ENCODE peak calls at places on chromosomes 3 and 15, in eight cellular contexts. Y, X, E, S, C, U, Q and M are unnamed samples.

GRCh38 chr3:195859061-195859845 is 47.5 kb upstream of the MUC4 start:
- DNase-seq in E (peak), C (peak), X (no peak), Y (peak), Q (peak), S (peak), U (peak), M (peak)

GRCh38 chr15:81954158-81954783 is 91.5 kb downstream of the MEX3B start:
- DNase-seq in Y (no peak), Q (no peak), X (no peak), S (no peak), C (no peak), E (no peak), U (no peak), M (no peak)

GRCh38 chr3:56357266-56357665 is 111.0 kb downstream of the ERC2 start:
- DNase-seq in S (no peak), X (no peak), Y (no peak), Q (no peak), U (no peak), E (no peak), C (no peak), M (no peak)

GRCh38 chr15:93025625-93025982 is 63.4 kb downstream of the RGMA start:
- DNase-seq in U (no peak), S (no peak), Q (no peak), C (no peak), Y (no peak), E (no peak), X (no peak), M (no peak)

GRCh38 chr15:66950114-66950513 is 115.3 kb upstream of the SMAD3 start:
- DNase-seq in U (no peak), E (no peak), Y (no peak), C (no peak), S (no peak), X (no peak), Q (no peak), M (no peak)

GRCh38 chr15:50558012-50558411 is 11.5 kb upstream of the USP50 start:
- DNase-seq in U (no peak), S (no peak), Q (no peak), Y (no peak), X (no peak), C (no peak), E (no peak), M (no peak)

GRCh38 chr3:15955968-15956367 is 158.2 kb upstream of the ANKRD28 start:
- DNase-seq in E (no peak), Q (no peak), U (no peak), X (no peak), C (no peak), S (no peak), Y (no peak), M (no peak)

GRCh38 chr3:17195192-17195611 is 310.4 kb downstream of the PLCL2 start:
- DNase-seq in E (no peak), X (peak), U (peak), S (no peak), Y (no peak), Q (peak), C (no peak), M (no peak)

GRCh38 chr15:88663216-88663615 is 24.4 kb downstream of the ISG20 start:
- DNase-seq in S (peak), U (no peak), Q (no peak), E (peak), C (no peak), Y (no peak), X (no peak), M (no peak)

GRCh38 chr15:96312641-96313335 is 17.7 kb upstream of the NR2F2 start:
- DNase-seq in S (no peak), Y (no peak), Q (no peak), C (no peak), X (no peak), U (no peak), E (no peak), M (no peak)

GRCh38 chr3:160586679-160587078 is 21.3 kb upstream of the KPNA4 start:
- DNase-seq in Q (no peak), X (no peak), U (no peak), S (no peak), Y (no peak), C (no peak), E (no peak), M (no peak)

GRCh38 chr3:64008952-64009351 is 14.3 kb downstream of the PSMD6 start:
- DNase-seq in Q (no peak), S (no peak), X (no peak), Y (no peak), U (no peak), C (no peak), E (no peak), M (peak)

GRCh38 chr15:97482521-97482920 is 478.0 kb upstream of the ARRDC4 start:
- DNase-seq in E (no peak), X (no peak), S (no peak), U (no peak), Q (no peak), Y (no peak), C (no peak), M (no peak)
- TF ChIP-seq CTCF in E (no peak), X (no peak), S (no peak), U (no peak), Q (no peak), Y (no peak), C (no peak), M (no peak)

DNA sequence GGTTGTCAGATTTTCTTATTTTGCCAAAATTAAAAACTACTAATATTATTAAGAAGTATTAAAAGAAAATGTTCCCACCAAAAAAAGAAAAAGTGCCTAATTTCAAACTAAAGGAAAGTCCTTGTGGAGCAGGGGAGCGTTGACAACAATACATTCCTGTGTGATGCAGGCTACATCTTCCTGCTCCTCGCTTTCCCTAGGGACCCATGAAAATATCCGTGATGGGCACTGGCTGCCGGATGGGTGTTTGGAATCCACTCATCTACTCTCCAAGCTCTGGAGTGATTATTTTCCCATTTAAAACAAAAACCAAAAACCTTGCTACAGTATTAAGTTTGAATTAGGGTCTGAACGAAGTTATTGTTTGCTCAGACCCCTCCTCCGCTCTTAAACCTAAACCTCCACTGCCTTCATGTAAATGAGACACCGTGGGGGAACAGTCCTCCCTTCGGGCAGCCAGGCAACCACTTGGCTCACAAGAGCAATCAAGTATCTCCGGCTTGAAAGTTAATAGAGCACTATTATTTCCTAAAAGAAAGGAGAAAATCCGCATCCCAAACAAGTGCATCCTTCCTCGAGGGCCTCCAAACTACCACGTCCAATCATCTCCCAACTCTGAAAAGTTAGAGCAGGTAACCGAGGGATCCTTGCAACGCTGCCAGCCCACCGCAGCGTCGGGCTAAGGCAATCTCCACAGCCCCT is 1.5 kb downstream of the ITGB5 start:
- DNase-seq in S (peak), Q (no peak), X (no peak), U (no peak), E (no peak), Y (no peak), C (no peak), M (peak)
- TF ChIP-seq POLR2AphosphoS5 in S (no peak), Q (no peak), X (no peak), U (no peak), E (no peak), Y (no peak), C (no peak), M (no peak)

DNA sequence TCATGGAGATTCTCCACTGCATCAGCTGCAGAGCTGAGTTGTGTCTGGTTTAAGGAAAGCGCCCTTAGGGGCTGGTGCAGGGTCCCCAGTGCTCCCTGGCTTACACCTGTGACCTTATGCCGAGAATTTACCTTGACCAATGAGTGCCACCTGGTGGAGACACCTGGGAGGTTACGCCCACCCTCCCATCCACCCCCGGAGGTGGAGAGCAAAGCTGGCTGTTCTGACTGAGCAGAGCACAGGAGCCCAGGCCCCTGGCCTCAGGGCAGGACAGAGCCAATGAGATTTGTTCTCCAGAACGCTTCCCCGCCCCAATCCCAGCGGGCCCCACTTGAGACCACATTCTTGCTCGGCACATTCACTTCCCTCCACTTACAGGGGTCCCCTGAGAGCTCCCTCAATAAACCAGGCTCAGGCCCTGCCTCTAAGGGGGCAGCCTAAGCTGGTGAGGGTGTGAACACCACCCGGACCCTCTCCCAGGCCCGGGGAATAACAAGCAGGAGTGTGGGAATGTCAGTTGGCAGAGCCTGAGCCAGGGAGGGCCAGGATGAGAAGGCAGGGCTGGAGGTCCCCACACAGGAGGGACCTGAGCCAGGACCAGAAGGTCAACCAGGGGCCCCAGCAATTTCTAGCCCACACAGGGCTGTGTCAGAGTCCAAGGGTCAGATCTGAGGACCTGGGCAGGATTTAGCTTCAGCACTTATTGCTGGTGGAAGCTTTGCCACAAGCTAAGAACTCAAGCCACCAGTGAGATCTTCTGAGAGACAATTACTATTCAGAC is 117.1 kb downstream of the TPRA1 start:
- DNase-seq in U (no peak), C (peak), S (no peak), Q (no peak), E (no peak), Y (peak), X (no peak), M (no peak)
- TF ChIP-seq CTCF in U (peak), C (peak), S (no peak), Q (no peak), E (no peak), Y (peak), X (peak), M (peak)

DNA sequence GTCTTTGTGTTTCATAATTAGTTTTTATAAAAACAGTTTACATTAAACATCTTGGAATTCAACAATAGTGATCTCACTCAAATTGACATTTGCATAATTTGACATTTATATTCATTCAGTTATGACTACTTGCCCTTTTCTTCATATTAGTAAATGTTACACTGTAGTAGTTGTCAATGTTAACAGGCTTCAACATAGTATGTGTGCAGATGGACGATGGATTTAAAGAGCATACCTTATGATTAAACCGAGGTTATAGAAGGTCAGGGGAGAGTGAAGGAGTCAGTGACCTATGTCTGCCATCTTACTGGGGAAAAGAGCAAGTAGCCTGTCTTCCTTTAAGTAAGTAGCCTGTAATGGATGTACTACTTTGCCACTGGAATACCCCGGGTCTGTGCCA is 8.5 kb upstream of the CCNB2 start:
- DNase-seq in U (no peak), Y (no peak), E (no peak), S (no peak), X (no peak), C (no peak), Q (no peak), M (no peak)
- TF ChIP-seq POLR2AphosphoS5 in U (no peak), Y (no peak), E (no peak), S (no peak), X (no peak), C (no peak), Q (no peak), M (no peak)

GRCh38 chr15:100867476-100867875 is 12.2 kb upstream of the ALDH1A3 start:
- DNase-seq in C (no peak), Y (no peak), U (peak), X (no peak), S (no peak), E (no peak), Q (no peak), M (no peak)

GRCh38 chr15:100863406-100864198 is 16.0 kb upstream of the ALDH1A3 start:
- DNase-seq in S (peak), Q (no peak), Y (no peak), X (no peak), C (no peak), E (peak), U (peak), M (no peak)

GRCh38 chr15:100873029-100873677 is 6.5 kb upstream of the ALDH1A3 start:
- DNase-seq in U (peak), E (no peak), S (peak), Q (peak), X (peak), C (peak), Y (peak), M (peak)

GRCh38 chr15:100866386-100867330 is 13.0 kb upstream of the ALDH1A3 start:
- DNase-seq in X (no peak), Y (no peak), U (no peak), Q (no peak), C (peak), E (no peak), S (no peak), M (no peak)

DNA sequence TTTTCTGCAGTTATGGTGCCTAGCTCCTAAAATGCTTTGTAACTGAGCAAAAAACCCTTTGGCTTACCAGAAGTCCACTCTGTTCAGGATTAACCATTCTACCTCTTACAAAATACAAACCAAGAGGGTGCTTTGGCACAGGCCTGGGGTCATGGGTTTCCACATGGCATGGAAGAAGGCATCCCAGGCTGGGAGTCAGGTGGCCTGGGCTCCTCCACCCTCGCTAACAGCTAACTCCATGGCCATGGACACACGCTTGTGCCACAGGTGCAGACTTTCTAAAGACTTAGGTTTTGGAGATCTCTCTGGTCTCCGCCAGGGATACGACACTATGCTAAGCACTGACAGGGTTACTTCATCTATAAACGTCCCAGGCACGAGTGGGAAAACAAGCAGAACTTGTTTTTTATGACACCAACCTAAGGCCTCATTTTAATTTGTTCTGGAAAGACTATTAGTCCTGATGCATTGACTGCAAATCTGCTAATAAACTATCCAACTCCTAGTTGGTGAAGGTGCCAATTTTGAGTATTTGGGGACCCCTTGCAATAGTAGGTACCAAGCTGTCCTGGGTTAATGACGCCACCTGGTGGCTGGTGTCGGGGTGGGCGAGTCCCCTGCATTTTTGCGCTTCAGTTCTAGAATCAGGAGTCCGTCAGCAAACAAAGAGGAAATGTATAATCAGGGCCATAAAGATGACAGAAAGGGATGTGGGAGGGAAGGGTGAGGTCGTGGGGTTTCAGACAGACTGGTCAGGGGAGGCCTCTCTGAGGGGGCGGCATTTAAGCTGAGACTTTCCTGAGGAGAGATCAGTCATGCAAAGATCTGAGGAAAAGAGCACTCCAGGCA is 10.3 kb upstream of the ALDH1A3 start:
- DNase-seq in X (no peak), E (no peak), S (no peak), Y (peak), Q (no peak), U (no peak), C (peak), M (no peak)
- TF ChIP-seq CTCF in X (peak), E (no peak), S (no peak), Y (peak), Q (no peak), U (peak), C (peak), M (peak)

GRCh38 chr15:77542491-77543001 is 90.2 kb downstream of the LINGO1 start:
- DNase-seq in S (peak), X (no peak), Q (no peak), U (no peak), E (no peak), C (no peak), Y (no peak), M (no peak)
- TF ChIP-seq POLR2AphosphoS5 in S (no peak), X (no peak), Q (no peak), U (no peak), E (no peak), C (no peak), Y (no peak), M (no peak)

GRCh38 chr3:13420051-13420816 is at the start of gene NUP210:
- DNase-seq in C (peak), X (no peak), S (no peak), E (no peak), Y (no peak), U (peak), Q (peak), M (no peak)
- TF ChIP-seq CTCF in C (no peak), X (no peak), S (no peak), E (no peak), Y (peak), U (no peak), Q (no peak), M (no peak)